ENCODE peak calls at places on chromosome 10, in nine cellular contexts. W is transverse colon, K is HCT116, G is sigmoid colon, D is HepG2, X is stomach, R is GM12878, L is suprapubic skin, F is H1. Q is an unnamed sample.

GRCh38 chr10:42962902-42963231 is 114.0 kb upstream of the RET start:
- DNase-seq in W (peak; percentile 3), K (no peak), G (peak; percentile 50), D (no peak), X (peak; percentile 20), R (no peak), L (no peak), F (no peak), Q (no peak)

GRCh38 chr10:64502936-64503335 is 981.7 kb downstream of the REEP3 start:
- DNase-seq in W (no peak), K (no peak), G (no peak), D (no peak), X (no peak), R (no peak), L (no peak), F (no peak), Q (no peak)

GRCh38 chr10:117126034-117126433 is 12.0 kb downstream of the VAX1 start:
- DNase-seq in W (no peak), K (no peak), G (no peak), D (no peak), X (no peak), R (no peak), L (no peak), F (no peak), Q (no peak)

GRCh38 chr10:98516352-98516751 is 69.6 kb upstream of the HPS1 start:
- DNase-seq in W (no peak), K (no peak), G (no peak), D (no peak), X (no peak), R (no peak), L (no peak), F (no peak), Q (no peak)

GRCh38 chr10:93445978-93446720 is 36.0 kb downstream of the MYOF start:
- DNase-seq in W (no peak), K (no peak), G (peak; percentile 59), D (no peak), X (no peak), R (no peak), L (no peak), F (no peak), Q (no peak)

GRCh38 chr10:19731560-19731959 is 84.7 kb upstream of the PLXDC2 start:
- DNase-seq in W (no peak), K (no peak), G (no peak), D (no peak), X (no peak), R (no peak), L (no peak), F (no peak), Q (no peak)

GRCh38 chr10:23826399-23826798 is 382.5 kb upstream of the KIAA1217 start:
- DNase-seq in W (no peak), K (no peak), G (no peak), D (peak; percentile 13), X (no peak), R (no peak), L (no peak), F (peak; percentile 3), Q (no peak)

GRCh38 chr10:15725603-15726002 is 5.9 kb upstream of the ITGA8 start:
- DNase-seq in W (peak; percentile 12), K (peak; percentile 27), G (no peak), D (peak; percentile 39), X (no peak), R (no peak), L (no peak), F (no peak), Q (no peak)

GRCh38 chr10:58715056-58715455 is 202.4 kb downstream of the BICC1 start:
- DNase-seq in W (no peak), K (no peak), G (no peak), D (no peak), X (no peak), R (no peak), L (no peak), F (no peak), Q (no peak)

GRCh38 chr10:126337241-126337640 is 51.0 kb downstream of the ADAM12 start:
- DNase-seq in W (no peak), K (no peak), G (no peak), D (no peak), X (no peak), R (no peak), L (no peak), F (no peak), Q (no peak)

GRCh38 chr10:267705-268104 is 132.4 kb downstream of the ZMYND11 start:
- DNase-seq in W (no peak), K (no peak), G (no peak), D (no peak), X (no peak), R (no peak), L (peak; percentile 52), F (no peak), Q (no peak)

GRCh38 chr10:78336402-78336791 is 302.7 kb downstream of the RPS24 start:
- DNase-seq in W (no peak), K (no peak), G (no peak), D (no peak), X (peak; percentile 10), R (no peak), L (no peak), F (no peak), Q (no peak)

GRCh38 chr10:86411281-86411841 is 44.8 kb upstream of the GRID1 start:
- DNase-seq in W (no peak), K (no peak), G (no peak), D (peak; percentile 58), X (no peak), R (peak; percentile 74), L (no peak), F (no peak), Q (no peak)

GRCh38 chr10:123299598-123299997 is 145.4 kb downstream of the BUB3 start:
- DNase-seq in W (no peak), K (no peak), G (no peak), D (no peak), X (no peak), R (no peak), L (no peak), F (no peak), Q (no peak)

GRCh38 chr10:117342638-117343037 is 32.6 kb downstream of the PDZD8 start:
- DNase-seq in W (no peak), K (no peak), G (no peak), D (no peak), X (no peak), R (no peak), L (no peak), F (no peak), Q (no peak)

GRCh38 chr10:97049670-97050069 is 136.1 kb downstream of the SLIT1 start:
- DNase-seq in W (no peak), K (no peak), G (no peak), D (no peak), X (no peak), R (no peak), L (no peak), F (no peak), Q (peak; percentile 35)

GRCh38 chr10:60733189-60733815 is 45.0 kb upstream of the CDK1 start:
- DNase-seq in W (peak; percentile 78), K (peak; percentile 39), G (no peak), D (no peak), X (peak; percentile 78), R (no peak), L (no peak), F (no peak), Q (peak; percentile 88)

GRCh38 chr10:97510686-97511085 is 12.0 kb downstream of the UBTD1 start:
- DNase-seq in W (no peak), K (no peak), G (no peak), D (no peak), X (no peak), R (no peak), L (no peak), F (no peak), Q (peak; percentile 14)

GRCh38 chr10:69494626-69495558 is 43.6 kb downstream of the TSPAN15 start:
- DNase-seq in W (no peak), K (no peak), G (peak; percentile 79), D (no peak), X (no peak), R (no peak), L (peak; percentile 76), F (no peak), Q (peak; percentile 71)

GRCh38 chr10:89342219-89342966 is 14.6 kb downstream of the IFIT3 start:
- DNase-seq in W (no peak), K (no peak), G (peak; percentile 80), D (no peak), X (no peak), R (no peak), L (peak; percentile 85), F (no peak), Q (no peak)

GRCh38 chr10:114821293-114821914 is at the start of gene FHIP2A:
- DNase-seq in W (peak; percentile 86), K (peak; percentile 54), G (peak; percentile 82), D (peak; percentile 43), X (peak; percentile 82), R (no peak), L (no peak), F (peak; percentile 19), Q (peak; percentile 97)
- TF ChIP-seq POLR2A in W (no peak), K (peak; percentile 30), G (no peak), D (peak; percentile 21), X (no peak), R (peak; percentile 73), L (peak; percentile 66), F (no peak), Q (no peak)

GRCh38 chr10:130479906-130480305 is 343.7 kb downstream of the GLRX3 start:
- DNase-seq in W (no peak), K (no peak), G (peak; percentile 4), D (no peak), X (no peak), R (no peak), L (no peak), F (no peak), Q (no peak)
- TF ChIP-seq POLR2AphosphoS5 in W (no peak), K (no peak), G (no peak), D (no peak), X (no peak), R (no peak), L (no peak), F (no peak), Q (no peak)

DNA sequence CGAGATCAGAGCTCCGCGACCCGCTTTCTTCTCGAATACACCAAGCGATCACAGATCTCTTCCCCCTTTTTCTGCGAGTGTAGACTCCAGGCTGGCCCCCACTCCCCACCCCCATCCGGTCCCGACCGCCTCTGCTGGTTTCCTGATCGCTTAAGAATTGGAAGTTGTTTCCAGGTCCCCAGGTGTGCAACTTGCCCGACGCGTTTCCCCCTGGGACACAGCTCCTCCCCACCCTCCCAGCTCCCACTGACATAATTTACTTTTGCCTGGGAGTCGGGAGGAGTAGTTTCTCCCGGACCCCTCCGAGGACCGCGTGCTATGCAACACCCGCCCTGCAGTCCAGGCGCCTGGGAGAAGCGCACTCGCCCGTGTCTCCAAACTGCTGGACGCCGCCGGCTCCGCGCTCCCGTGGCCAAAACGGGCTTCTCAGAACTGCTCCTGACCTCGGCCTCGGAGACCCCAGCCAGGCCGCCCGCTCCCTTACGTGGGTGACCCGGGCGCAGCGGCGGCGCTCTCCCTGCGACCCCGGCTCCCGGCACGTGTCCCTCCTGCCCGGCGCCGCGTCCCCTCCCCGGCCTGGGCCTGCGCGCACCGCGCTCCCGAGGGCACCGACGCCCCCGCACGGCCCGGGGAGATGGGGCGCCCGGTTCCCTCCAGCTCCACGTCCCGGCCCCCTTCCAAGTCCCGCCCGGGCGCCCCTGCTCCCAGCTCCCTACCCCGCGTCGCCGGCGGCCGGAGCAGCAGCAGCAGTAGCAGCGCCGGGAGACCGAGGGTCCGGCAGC is 463 bp downstream of the IL15RA start:
- DNase-seq in W (peak; percentile 70), K (peak; percentile 18), G (peak; percentile 77), D (no peak), X (peak; percentile 52), R (no peak), L (no peak), F (no peak), Q (peak; percentile 89)
- H3K27ac ChIP-seq in W (peak overlapping the region; percentile 95), K (peak overlapping the region; percentile 85), G (peak overlapping the region; percentile 90), D (no peak overlapping the region), X (peak overlapping the region; percentile 97), R (peak overlapping the region; percentile 88), L (peak overlapping the region; percentile 95), F (no peak overlapping the region), Q (peak overlapping the region; percentile 98)

GRCh38 chr10:102502337-102503151 is at the start of gene ACTR1A:
- DNase-seq in W (peak; percentile 97), K (peak; percentile 100), G (peak; percentile 99), D (peak; percentile 100), X (peak; percentile 97), R (peak; percentile 97), L (peak; percentile 96), F (peak; percentile 96), Q (peak; percentile 98)
- TF ChIP-seq POLR2A in W (peak; percentile 76), K (peak; percentile 87), G (peak; percentile 95), D (peak; percentile 50), X (no peak), R (peak; percentile 67), L (peak; percentile 77), F (no peak), Q (no peak)